ENCODE peak calls at places on chromosomes 16 and 17, in nine cellular contexts. Z is ovary, M is stomach, N is H1, T is A549, O is suprapubic skin, P is esophagus muscularis mucosa, S is transverse colon, X is upper lobe of left lung. D is an unnamed sample.

GRCh38 chr17:6668727-6669425 is 17.3 kb downstream of the C17orf100 start:
- DNase-seq in Z (no peak), M (no peak), N (no peak), T (no peak), O (peak), P (no peak), S (no peak), X (no peak), D (no peak)

GRCh38 chr17:63652106-63652505 is 29.9 kb downstream of the MAP3K3 start:
- DNase-seq in Z (no peak), M (no peak), N (no peak), T (no peak), O (no peak), P (no peak), S (no peak), X (no peak), D (no peak)

GRCh38 chr17:57548421-57549385 is 196.4 kb downstream of the CCDC182 start:
- DNase-seq in Z (no peak), M (no peak), N (no peak), T (no peak), O (no peak), P (no peak), S (no peak), X (peak), D (no peak)

GRCh38 chr17:40303009-40303657 is 5.8 kb upstream of the RARA start:
- DNase-seq in Z (peak), M (peak), N (no peak), T (peak), O (peak), P (no peak), S (peak), X (no peak), D (peak)

GRCh38 chr16:441447-441846 is 16.0 kb downstream of the RAB11FIP3 start:
- DNase-seq in Z (no peak), M (no peak), N (no peak), T (no peak), O (no peak), P (no peak), S (no peak), X (no peak), D (no peak)

GRCh38 chr17:41521574-41522261 is 3.0 kb upstream of the KRT15 start:
- DNase-seq in Z (no peak), M (peak), N (no peak), T (peak), O (no peak), P (no peak), S (peak), X (peak), D (no peak)

GRCh38 chr16:71610936-71611871 is 14.8 kb upstream of the MARVELD3 start:
- DNase-seq in Z (peak), M (peak), N (peak), T (peak), O (no peak), P (no peak), S (peak), X (peak), D (peak)

GRCh38 chr16:3590736-3591435 is 13.7 kb upstream of the NLRC3 start:
- DNase-seq in Z (no peak), M (no peak), N (no peak), T (no peak), O (no peak), P (no peak), S (no peak), X (no peak), D (no peak)

GRCh38 chr17:79993390-79994221 is 42.1 kb downstream of the TBC1D16 start:
- DNase-seq in Z (peak), M (peak), N (no peak), T (peak), O (peak), P (no peak), S (peak), X (peak), D (peak)

GRCh38 chr17:46874906-46875305 is 23.5 kb downstream of the WNT9B start:
- DNase-seq in Z (no peak), M (no peak), N (no peak), T (no peak), O (no peak), P (no peak), S (no peak), X (peak), D (no peak)

GRCh38 chr17:15454328-15454727 is 13.1 kb downstream of the CDRT4 start:
- DNase-seq in Z (no peak), M (no peak), N (no peak), T (no peak), O (no peak), P (no peak), S (no peak), X (no peak), D (no peak)

GRCh38 chr16:23082161-23082788 is 67.0 kb downstream of the USP31 start:
- DNase-seq in Z (no peak), M (no peak), N (no peak), T (no peak), O (no peak), P (no peak), S (no peak), X (no peak), D (no peak)

GRCh38 chr16:680967-681745 is 946 bp downstream of the STUB1 start:
- DNase-seq in Z (peak), M (peak), N (peak), T (no peak), O (no peak), P (no peak), S (peak), X (peak), D (no peak)

GRCh38 chr17:79135628-79136405 is 61.2 kb downstream of the ENGASE start:
- DNase-seq in Z (no peak), M (no peak), N (no peak), T (no peak), O (no peak), P (no peak), S (no peak), X (no peak), D (no peak)

DNA sequence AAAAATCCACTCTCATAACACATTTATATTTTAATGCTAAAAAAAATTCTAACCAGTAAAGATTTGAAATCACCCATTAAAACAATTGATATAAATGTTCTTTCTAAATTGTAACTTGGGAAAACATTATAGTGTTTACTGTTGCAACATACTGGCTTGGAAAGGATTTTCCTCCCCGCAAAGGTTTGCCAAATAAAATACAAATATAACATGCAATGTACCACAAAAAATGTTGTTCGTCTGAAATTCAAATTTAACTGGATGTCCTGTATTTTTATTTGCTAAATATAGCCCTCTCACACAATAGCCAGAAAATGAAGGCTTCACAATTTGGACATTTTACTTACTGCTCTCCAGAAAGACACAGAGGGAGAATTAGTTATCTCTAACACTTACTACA is 743.8 kb downstream of the KCNJ2 start:
- DNase-seq in Z (no peak), M (no peak), N (no peak), T (no peak), O (no peak), P (no peak), S (no peak), X (no peak), D (no peak)
- TF ChIP-seq EP300 in Z (no peak), M (no peak), N (no peak), T (no peak), O (no peak), P (no peak), S (no peak), X (no peak), D (no peak)

GRCh38 chr16:11356573-11357331 is 11.5 kb downstream of the RMI2 start:
- DNase-seq in Z (peak), M (peak), N (peak), T (peak), O (no peak), P (no peak), S (peak), X (no peak), D (peak)
- TF ChIP-seq EP300 in Z (no peak), M (no peak), N (no peak), T (no peak), O (no peak), P (no peak), S (no peak), X (no peak), D (no peak)

DNA sequence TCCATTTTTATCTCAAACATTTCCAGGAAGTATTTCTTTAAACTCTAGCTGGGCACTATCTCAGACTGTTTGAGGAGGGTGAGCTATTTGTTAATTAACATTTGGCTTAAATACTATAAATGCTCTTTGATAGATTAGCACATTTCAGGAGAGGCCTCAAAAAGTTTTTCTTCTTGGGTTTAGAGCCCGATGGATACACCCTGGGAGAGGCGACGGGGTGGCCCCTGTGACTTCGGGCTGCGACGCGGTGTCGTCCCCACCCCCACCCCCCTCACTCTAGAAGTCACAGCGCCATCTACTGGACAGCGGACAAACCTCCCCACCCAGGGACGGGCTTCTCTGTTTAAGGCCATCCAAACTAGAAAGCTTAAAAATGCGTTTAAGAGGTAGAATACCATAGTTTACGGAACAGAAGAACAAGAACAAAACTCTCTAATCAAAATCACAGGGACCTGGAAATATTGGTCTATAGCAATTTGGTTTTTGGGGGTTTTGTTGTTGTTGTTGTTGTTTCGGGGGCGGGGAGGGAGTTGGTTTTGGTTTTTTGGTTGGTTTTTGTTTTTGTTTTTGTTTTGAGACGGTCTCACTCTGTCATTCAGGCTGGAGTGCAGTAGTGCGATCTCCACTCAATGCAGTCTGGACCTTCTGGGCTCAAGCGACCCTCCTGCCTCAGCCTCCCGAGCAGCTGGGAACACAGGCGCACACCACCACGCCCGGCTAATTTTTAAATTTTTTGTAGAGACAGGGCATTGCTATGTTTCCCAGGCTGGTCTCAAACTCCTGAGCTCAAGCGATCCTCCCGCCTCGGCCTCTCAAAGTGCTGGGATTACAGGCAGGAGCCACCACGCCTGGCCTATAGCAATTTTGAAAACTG is 254.4 kb downstream of the C16orf95 start:
- DNase-seq in Z (peak), M (peak), N (peak), T (peak), O (peak), P (no peak), S (peak), X (no peak), D (peak)
- TF ChIP-seq EP300 in Z (no peak), M (no peak), N (no peak), T (no peak), O (no peak), P (no peak), S (no peak), X (no peak), D (no peak)

GRCh38 chr17:9890124-9890523 is 14.9 kb downstream of the RCVRN start:
- DNase-seq in Z (no peak), M (no peak), N (peak), T (peak), O (no peak), P (no peak), S (no peak), X (no peak), D (no peak)

GRCh38 chr17:9880582-9880999 is 24.5 kb downstream of the RCVRN start:
- DNase-seq in Z (no peak), M (no peak), N (no peak), T (peak), O (no peak), P (no peak), S (no peak), X (no peak), D (no peak)

GRCh38 chr17:9883451-9883850 is 21.6 kb downstream of the RCVRN start:
- DNase-seq in Z (no peak), M (no peak), N (no peak), T (no peak), O (no peak), P (no peak), S (no peak), X (no peak), D (no peak)

GRCh38 chr17:9887521-9887920 is 17.6 kb downstream of the RCVRN start:
- DNase-seq in Z (no peak), M (no peak), N (no peak), T (peak), O (no peak), P (no peak), S (no peak), X (no peak), D (no peak)

GRCh38 chr17:9886141-9886930 is 18.7 kb downstream of the RCVRN start:
- DNase-seq in Z (no peak), M (no peak), N (no peak), T (no peak), O (no peak), P (no peak), S (no peak), X (no peak), D (no peak)
- TF ChIP-seq EP300 in Z (no peak), M (no peak), N (no peak), T (no peak), O (no peak), P (no peak), S (no peak), X (no peak), D (no peak)

D was measured in tibial nerve.